ENCODE peak calls at places on chromosome 9, in four cellular contexts. N, O, Y and B are unnamed samples.

GRCh38 chr9:12464368-12464767 is 228.8 kb upstream of the TYRP1 start:
- ATAC-seq in Y (no peak), N (no peak), O (no peak), B (no peak)

GRCh38 chr9:82540175-82540574 is 522.8 kb downstream of the RASEF start:
- ATAC-seq in O (no peak), Y (no peak), N (no peak), B (no peak)

GRCh38 chr9:88221110-88221509 is 82.8 kb upstream of the SPATA31C2 start:
- ATAC-seq in N (no peak), Y (no peak), O (no peak), B (no peak)

GRCh38 chr9:79756414-79756813 is 184.6 kb downstream of the TLE4 start:
- ATAC-seq in Y (no peak), N (no peak), O (no peak), B (no peak)

GRCh38 chr9:2875218-2875977 is 31.5 kb upstream of the PUM3 start:
- ATAC-seq in N (peak), O (no peak), Y (no peak), B (no peak)

GRCh38 chr9:112065781-112066606 is 109.1 kb downstream of the SUSD1 start:
- ATAC-seq in N (peak), Y (no peak), O (no peak), B (peak)

GRCh38 chr9:95425910-95426551 is 90.7 kb downstream of the PTCH1 start:
- ATAC-seq in N (peak), Y (peak), O (peak), B (no peak)

GRCh38 chr9:112575107-112575506 is 88.5 kb downstream of the KIAA1958 start:
- ATAC-seq in O (no peak), Y (no peak), N (no peak), B (no peak)

GRCh38 chr9:99211746-99212145 is 10.0 kb downstream of the ALG2 start:
- ATAC-seq in N (peak), O (peak), Y (peak), B (peak)

GRCh38 chr9:70133253-70134208 is 89.9 kb downstream of the MAMDC2 start:
- ATAC-seq in Y (no peak), O (no peak), N (no peak), B (peak)

GRCh38 chr9:133684461-133685361 is 48.5 kb downstream of the DBH start:
- ATAC-seq in O (no peak), N (no peak), Y (no peak), B (peak)

GRCh38 chr9:127806871-127807270 is 4.2 kb downstream of the FPGS start:
- ATAC-seq in N (no peak), Y (no peak), O (no peak), B (no peak)

GRCh38 chr9:109427886-109428285 is 70.2 kb downstream of the PTPN3 start:
- ATAC-seq in N (no peak), Y (no peak), O (no peak), B (no peak)

GRCh38 chr9:114011313-114011712 is 66.8 kb downstream of the AMBP start:
- ATAC-seq in N (no peak), Y (no peak), O (no peak), B (no peak)

GRCh38 chr9:109251776-109252106 is 69.1 kb downstream of the EPB41L4B start:
- ATAC-seq in N (no peak), O (no peak), Y (no peak), B (no peak)

GRCh38 chr9:120855827-120856636 is 13.3 kb upstream of the PSMD5 start:
- ATAC-seq in O (no peak), Y (no peak), N (no peak), B (no peak)

GRCh38 chr9:33852216-33852826 is 35.4 kb downstream of the UBE2R2 start:
- ATAC-seq in Y (peak), O (peak), N (peak), B (peak)

GRCh38 chr9:8694983-8695588 is 895.5 kb upstream of the DMAC1 start:
- ATAC-seq in O (no peak), Y (no peak), N (no peak), B (no peak)

GRCh38 chr9:133788819-133789733 is 50.9 kb upstream of the SARDH start:
- ATAC-seq in N (no peak), Y (peak), O (no peak), B (peak)

GRCh38 chr9:130694205-130694604 is 625 bp downstream of the EXOSC2 start:
- ATAC-seq in Y (no peak), O (peak), N (no peak), B (no peak)

GRCh38 chr9:27353405-27354229 is 56.7 kb upstream of the EQTN start:
- ATAC-seq in O (peak), N (peak), Y (no peak), B (no peak)

GRCh38 chr9:118987167-118987566 is 382.1 kb downstream of the BRINP1 start:
- ATAC-seq in O (no peak), N (no peak), Y (no peak), B (no peak)

GRCh38 chr9:107423540-107423939 is 66.0 kb downstream of the KLF4 start:
- ATAC-seq in N (no peak), Y (no peak), O (no peak), B (no peak)

GRCh38 chr9:87088192-87088591 is 140.9 kb upstream of the GAS1 start:
- ATAC-seq in N (no peak), O (no peak), Y (no peak), B (no peak)

GRCh38 chr9:106934424-106934823 is 71.5 kb downstream of the ZNF462 start:
- ATAC-seq in O (no peak), N (no peak), Y (no peak), B (no peak)

GRCh38 chr9:120875954-120876841 is 790 bp downstream of the PHF19 start:
- ATAC-seq in Y (peak), O (peak), N (peak), B (peak)

GRCh38 chr9:131635912-131636311 is 90.6 kb downstream of the PRRT1B start:
- ATAC-seq in O (no peak), N (peak), Y (no peak), B (no peak)

GRCh38 chr9:130791279-130791894 is 43.7 kb upstream of the ABL1 start:
- ATAC-seq in O (no peak), N (no peak), Y (no peak), B (no peak)

GRCh38 chr9:119523508-119523907 is 154.3 kb upstream of the BRINP1 start:
- ATAC-seq in N (no peak), O (no peak), Y (no peak), B (no peak)

GRCh38 chr9:127166651-127167524 is 44.5 kb upstream of the ANGPTL2 start:
- ATAC-seq in Y (no peak), O (peak), N (no peak), B (no peak)

GRCh38 chr9:109493648-109494047 is 4.5 kb downstream of the PTPN3 start:
- ATAC-seq in Y (no peak), O (no peak), N (no peak), B (no peak)

GRCh38 chr9:131097948-131098278 is 1.6 kb downstream of the AIF1L start:
- ATAC-seq in Y (no peak), N (no peak), O (no peak), B (no peak)

GRCh38 chr9:117595650-117596049 is 108.6 kb upstream of the TLR4 start:
- ATAC-seq in Y (no peak), O (no peak), N (no peak), B (no peak)
- TF ChIP-seq EP300 in Y (no peak), O (no peak), N (no peak), B (no peak)

GRCh38 chr9:93566408-93567270 is 9.7 kb upstream of the PHF2 start:
- ATAC-seq in N (peak), O (peak), Y (peak), B (peak)
- TF ChIP-seq EP300 in N (no peak), O (no peak), Y (no peak), B (no peak)

GRCh38 chr9:92293075-92293354 is 482 bp downstream of the IARS1 start:
- ATAC-seq in Y (no peak), O (no peak), N (no peak), B (no peak)

GRCh38 chr9:92295240-92295790 is 1.8 kb upstream of the IARS1 start:
- ATAC-seq in Y (no peak), O (no peak), N (no peak), B (no peak)

GRCh38 chr9:92292338-92293074 is 991 bp downstream of the IARS1 start:
- ATAC-seq in Y (peak), N (no peak), O (no peak), B (no peak)

GRCh38 chr9:92294297-92294676 is 790 bp upstream of the IARS1 start:
- ATAC-seq in Y (peak), O (peak), N (peak), B (no peak)

DNA sequence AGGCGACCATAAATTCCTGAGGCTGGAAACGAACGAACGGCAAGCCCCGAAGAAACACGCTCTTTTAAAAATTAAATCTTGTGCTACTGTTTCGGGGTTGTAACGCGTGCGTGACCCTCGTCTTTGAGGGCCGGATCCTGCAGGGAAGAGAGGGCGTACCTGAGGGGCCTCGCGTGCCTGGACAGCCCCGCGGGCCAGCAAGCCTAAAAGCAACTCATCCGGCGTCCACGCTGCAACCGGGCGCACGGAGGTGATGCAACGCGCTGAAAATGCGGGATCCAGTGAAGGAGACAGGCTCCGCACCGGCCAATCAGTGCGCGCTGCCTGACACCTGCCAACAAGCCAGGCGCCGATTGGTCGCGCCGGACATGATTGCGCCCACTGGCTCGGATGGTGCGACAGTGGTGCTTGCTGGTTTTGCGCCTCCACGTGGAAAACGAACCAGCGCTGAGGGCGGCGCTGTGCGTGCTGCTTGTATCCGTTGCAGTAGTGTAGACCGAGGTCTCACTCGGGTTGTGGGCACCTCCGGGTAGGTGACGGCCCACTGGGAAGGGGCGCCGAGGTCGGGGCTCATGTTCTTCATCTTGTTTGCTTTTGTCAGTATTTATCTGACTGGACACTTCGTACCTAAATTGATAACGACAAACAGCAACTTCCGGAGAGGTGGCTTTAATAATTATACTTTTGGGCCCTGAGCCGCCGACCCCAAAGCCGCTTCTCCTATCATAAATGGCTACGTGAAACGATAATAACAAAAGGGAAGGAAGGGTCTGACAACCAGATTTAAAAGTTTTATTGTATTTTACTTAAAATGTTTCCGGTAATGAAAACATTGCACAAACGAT is at the start of gene IARS1:
- ATAC-seq in Y (peak), N (peak), O (peak), B (peak)
- TF ChIP-seq EP300 in Y (peak), N (no peak), O (peak), B (no peak)

DNA sequence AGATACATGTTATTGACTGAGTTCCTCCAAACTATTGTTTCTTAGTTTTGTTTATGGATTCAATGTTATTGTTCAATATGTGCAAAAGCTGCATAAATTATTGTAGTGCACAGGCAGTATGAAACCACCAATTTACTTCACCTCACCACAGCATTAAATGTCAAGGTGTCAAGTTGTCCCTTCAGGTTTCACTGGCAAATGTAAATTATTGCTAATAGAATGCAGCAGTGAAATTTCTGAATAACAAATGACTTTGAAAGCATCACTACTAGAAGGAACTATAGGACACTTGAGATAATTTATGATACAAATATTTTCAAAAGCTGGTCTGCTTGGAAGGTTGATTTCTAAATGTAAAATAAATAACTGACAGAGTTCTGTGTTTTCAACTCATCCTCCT is 116.4 kb upstream of the PTPRD start:
- ATAC-seq in N (no peak), Y (no peak), O (no peak), B (no peak)
- TF ChIP-seq EP300 in N (no peak), Y (no peak), O (no peak), B (no peak)